ENCODE peak calls at places on chromosome 1, in nine cellular contexts. One of them, this sample, is unnamed.

GRCh38 chr1:54819733-54820132 is 18.6 kb upstream of the TTC22 start:
- DNase-seq in dorsolateral prefrontal cortex: no peak
- DNase-seq in cardiac muscle cell: no peak
- DNase-seq in fibroblast of pulmonary artery: no peak
- DNase-seq in AG09309: no peak
- DNase-seq in AG10803: no peak
- DNase-seq in AG04450: no peak
- DNase-seq in IMR-90: no peak
- DNase-seq in tibial artery: no peak
- DNase-seq in this sample: no peak

GRCh38 chr1:10903421-10903820 is 107.0 kb upstream of the CASZ1 start:
- DNase-seq in fibroblast of pulmonary artery: no peak
- DNase-seq in IMR-90: no peak
- DNase-seq in dorsolateral prefrontal cortex: no peak
- DNase-seq in cardiac muscle cell: no peak
- DNase-seq in tibial artery: no peak
- DNase-seq in AG10803: no peak
- DNase-seq in AG04450: no peak
- DNase-seq in AG09309: no peak
- DNase-seq in this sample: no peak

GRCh38 chr1:221316491-221317056 is 425.3 kb downstream of the DUSP10 start:
- DNase-seq in AG09309: peak
- DNase-seq in AG10803: peak
- DNase-seq in tibial artery: no peak
- DNase-seq in fibroblast of pulmonary artery: peak
- DNase-seq in cardiac muscle cell: peak
- DNase-seq in dorsolateral prefrontal cortex: no peak
- DNase-seq in AG04450: no peak
- DNase-seq in IMR-90: peak
- DNase-seq in this sample: no peak

GRCh38 chr1:171965802-171966201 is 124.5 kb downstream of the DNM3 start:
- DNase-seq in tibial artery: no peak
- DNase-seq in fibroblast of pulmonary artery: no peak
- DNase-seq in AG10803: peak
- DNase-seq in IMR-90: peak
- DNase-seq in AG04450: no peak
- DNase-seq in dorsolateral prefrontal cortex: no peak
- DNase-seq in AG09309: no peak
- DNase-seq in cardiac muscle cell: no peak
- DNase-seq in this sample: no peak

GRCh38 chr1:66575739-66576138 is 41.8 kb downstream of the SGIP1 start:
- DNase-seq in tibial artery: no peak
- DNase-seq in cardiac muscle cell: peak
- DNase-seq in AG04450: peak
- DNase-seq in dorsolateral prefrontal cortex: no peak
- DNase-seq in IMR-90: peak
- DNase-seq in fibroblast of pulmonary artery: peak
- DNase-seq in AG09309: peak
- DNase-seq in AG10803: peak
- DNase-seq in this sample: no peak

GRCh38 chr1:19113362-19114092 is 96.5 kb downstream of the UBR4 start:
- DNase-seq in AG10803: peak
- DNase-seq in AG09309: no peak
- DNase-seq in dorsolateral prefrontal cortex: no peak
- DNase-seq in cardiac muscle cell: peak
- DNase-seq in AG04450: no peak
- DNase-seq in tibial artery: no peak
- DNase-seq in IMR-90: peak
- DNase-seq in fibroblast of pulmonary artery: peak
- DNase-seq in this sample: no peak

GRCh38 chr1:17844146-17844826 is 89.2 kb downstream of the ACTL8 start:
- DNase-seq in AG04450: no peak
- DNase-seq in dorsolateral prefrontal cortex: no peak
- DNase-seq in IMR-90: no peak
- DNase-seq in cardiac muscle cell: no peak
- DNase-seq in AG09309: no peak
- DNase-seq in tibial artery: no peak
- DNase-seq in AG10803: no peak
- DNase-seq in fibroblast of pulmonary artery: no peak
- DNase-seq in this sample: no peak

GRCh38 chr1:165408518-165408917 is 36.4 kb downstream of the RXRG start:
- DNase-seq in AG09309: no peak
- DNase-seq in dorsolateral prefrontal cortex: no peak
- DNase-seq in IMR-90: peak
- DNase-seq in tibial artery: no peak
- DNase-seq in AG04450: no peak
- DNase-seq in cardiac muscle cell: peak
- DNase-seq in AG10803: peak
- DNase-seq in fibroblast of pulmonary artery: peak
- DNase-seq in this sample: no peak

GRCh38 chr1:166166701-166167394 is at the start of gene FAM78B:
- DNase-seq in IMR-90: peak
- DNase-seq in tibial artery: peak
- DNase-seq in AG10803: peak
- DNase-seq in cardiac muscle cell: peak
- DNase-seq in AG09309: no peak
- DNase-seq in fibroblast of pulmonary artery: peak
- DNase-seq in dorsolateral prefrontal cortex: peak
- DNase-seq in AG04450: no peak
- DNase-seq in this sample: peak

GRCh38 chr1:109807822-109808680 is 44.3 kb upstream of the EPS8L3 start:
- DNase-seq in dorsolateral prefrontal cortex: no peak
- DNase-seq in cardiac muscle cell: no peak
- DNase-seq in AG09309: no peak
- DNase-seq in AG10803: peak
- DNase-seq in AG04450: no peak
- DNase-seq in tibial artery: no peak
- DNase-seq in IMR-90: peak
- DNase-seq in fibroblast of pulmonary artery: no peak
- DNase-seq in this sample: no peak

GRCh38 chr1:181089017-181089776 is 697 bp downstream of the IER5 start:
- DNase-seq in AG04450: no peak
- DNase-seq in dorsolateral prefrontal cortex: no peak
- DNase-seq in fibroblast of pulmonary artery: no peak
- DNase-seq in AG10803: no peak
- DNase-seq in IMR-90: no peak
- DNase-seq in AG09309: no peak
- DNase-seq in tibial artery: no peak
- DNase-seq in cardiac muscle cell: no peak
- DNase-seq in this sample: no peak

GRCh38 chr1:181089777-181090505 is 1.4 kb downstream of the IER5 start:
- DNase-seq in fibroblast of pulmonary artery: peak
- DNase-seq in dorsolateral prefrontal cortex: peak
- DNase-seq in cardiac muscle cell: peak
- DNase-seq in AG09309: no peak
- DNase-seq in AG04450: no peak
- DNase-seq in AG10803: peak
- DNase-seq in tibial artery: peak
- DNase-seq in IMR-90: peak
- DNase-seq in this sample: peak

GRCh38 chr1:181087400-181087901 is 1.0 kb upstream of the IER5 start:
- DNase-seq in AG04450: no peak
- DNase-seq in AG10803: no peak
- DNase-seq in AG09309: no peak
- DNase-seq in tibial artery: no peak
- DNase-seq in fibroblast of pulmonary artery: no peak
- DNase-seq in IMR-90: no peak
- DNase-seq in dorsolateral prefrontal cortex: no peak
- DNase-seq in cardiac muscle cell: no peak
- DNase-seq in this sample: no peak

GRCh38 chr1:181086926-181087325 is 1.6 kb upstream of the IER5 start:
- DNase-seq in AG09309: no peak
- DNase-seq in AG04450: no peak
- DNase-seq in IMR-90: peak
- DNase-seq in cardiac muscle cell: peak
- DNase-seq in dorsolateral prefrontal cortex: no peak
- DNase-seq in fibroblast of pulmonary artery: peak
- DNase-seq in tibial artery: no peak
- DNase-seq in AG10803: peak
- DNase-seq in this sample: no peak

GRCh38 chr1:181088079-181089016 is at the start of gene IER5:
- DNase-seq in fibroblast of pulmonary artery: peak
- DNase-seq in AG09309: peak
- DNase-seq in AG04450: peak
- DNase-seq in cardiac muscle cell: peak
- DNase-seq in dorsolateral prefrontal cortex: peak
- DNase-seq in tibial artery: peak
- DNase-seq in AG10803: peak
- DNase-seq in IMR-90: peak
- DNase-seq in this sample: peak
- TF ChIP-seq CTCF in fibroblast of pulmonary artery: no peak
- TF ChIP-seq CTCF in AG09309: no peak
- TF ChIP-seq CTCF in AG04450: no peak
- TF ChIP-seq CTCF in cardiac muscle cell: no peak
- TF ChIP-seq CTCF in dorsolateral prefrontal cortex: peak
- TF ChIP-seq CTCF in tibial artery: peak
- TF ChIP-seq CTCF in AG10803: no peak
- TF ChIP-seq CTCF in IMR-90: no peak
- TF ChIP-seq CTCF in this sample: no peak

GRCh38 chr1:8711873-8712412 is 105.5 kb downstream of the RERE start:
- DNase-seq in dorsolateral prefrontal cortex: no peak
- DNase-seq in AG10803: no peak
- DNase-seq in tibial artery: no peak
- DNase-seq in AG04450: no peak
- DNase-seq in cardiac muscle cell: no peak
- DNase-seq in fibroblast of pulmonary artery: no peak
- DNase-seq in AG09309: no peak
- DNase-seq in IMR-90: no peak
- DNase-seq in this sample: no peak

GRCh38 chr1:8708259-8708658 is 109.2 kb downstream of the RERE start:
- DNase-seq in fibroblast of pulmonary artery: no peak
- DNase-seq in tibial artery: no peak
- DNase-seq in AG10803: no peak
- DNase-seq in cardiac muscle cell: no peak
- DNase-seq in IMR-90: no peak
- DNase-seq in AG09309: no peak
- DNase-seq in dorsolateral prefrontal cortex: no peak
- DNase-seq in AG04450: no peak
- DNase-seq in this sample: no peak

GRCh38 chr1:8711161-8711560 is 106.3 kb downstream of the RERE start:
- DNase-seq in tibial artery: no peak
- DNase-seq in fibroblast of pulmonary artery: peak
- DNase-seq in IMR-90: no peak
- DNase-seq in cardiac muscle cell: no peak
- DNase-seq in dorsolateral prefrontal cortex: no peak
- DNase-seq in AG04450: no peak
- DNase-seq in AG09309: no peak
- DNase-seq in AG10803: no peak
- DNase-seq in this sample: no peak

GRCh38 chr1:8716238-8716637 is 101.2 kb downstream of the RERE start:
- DNase-seq in IMR-90: no peak
- DNase-seq in dorsolateral prefrontal cortex: no peak
- DNase-seq in AG10803: no peak
- DNase-seq in AG09309: no peak
- DNase-seq in tibial artery: no peak
- DNase-seq in fibroblast of pulmonary artery: no peak
- DNase-seq in AG04450: no peak
- DNase-seq in cardiac muscle cell: no peak
- DNase-seq in this sample: no peak

GRCh38 chr1:8712413-8713229 is 104.8 kb downstream of the RERE start:
- DNase-seq in dorsolateral prefrontal cortex: no peak
- DNase-seq in tibial artery: no peak
- DNase-seq in AG04450: peak
- DNase-seq in IMR-90: peak
- DNase-seq in AG10803: peak
- DNase-seq in fibroblast of pulmonary artery: peak
- DNase-seq in AG09309: peak
- DNase-seq in cardiac muscle cell: peak
- DNase-seq in this sample: no peak
- H3K4me3 ChIP-seq in dorsolateral prefrontal cortex: peak
- H3K4me3 ChIP-seq in tibial artery: peak
- H3K4me3 ChIP-seq in AG04450: no peak
- H3K4me3 ChIP-seq in IMR-90: no peak
- H3K4me3 ChIP-seq in AG10803: peak
- H3K4me3 ChIP-seq in fibroblast of pulmonary artery: peak
- H3K4me3 ChIP-seq in AG09309: no peak
- H3K4me3 ChIP-seq in cardiac muscle cell: no peak
- H3K4me3 ChIP-seq in this sample: no peak

GRCh38 chr1:153552335-153552734 is 3.3 kb upstream of the S100A3 start:
- DNase-seq in AG04450: no peak
- DNase-seq in cardiac muscle cell: no peak
- DNase-seq in AG09309: no peak
- DNase-seq in AG10803: no peak
- DNase-seq in tibial artery: peak
- DNase-seq in dorsolateral prefrontal cortex: no peak
- DNase-seq in fibroblast of pulmonary artery: no peak
- DNase-seq in IMR-90: no peak
- DNase-seq in this sample: no peak
- TF ChIP-seq CTCF in AG04450: peak
- TF ChIP-seq CTCF in cardiac muscle cell: no peak
- TF ChIP-seq CTCF in AG09309: no peak
- TF ChIP-seq CTCF in AG10803: no peak
- TF ChIP-seq CTCF in tibial artery: no peak
- TF ChIP-seq CTCF in dorsolateral prefrontal cortex: no peak
- TF ChIP-seq CTCF in fibroblast of pulmonary artery: no peak
- TF ChIP-seq CTCF in IMR-90: no peak
- TF ChIP-seq CTCF in this sample: no peak

GRCh38 chr1:30905898-30906620 is 2.5 kb downstream of the SDC3 start:
- DNase-seq in AG09309: no peak
- DNase-seq in tibial artery: no peak
- DNase-seq in fibroblast of pulmonary artery: no peak
- DNase-seq in cardiac muscle cell: no peak
- DNase-seq in AG04450: no peak
- DNase-seq in IMR-90: no peak
- DNase-seq in AG10803: peak
- DNase-seq in dorsolateral prefrontal cortex: no peak
- DNase-seq in this sample: no peak

GRCh38 chr1:30907641-30908445 is 715 bp downstream of the SDC3 start:
- DNase-seq in AG09309: no peak
- DNase-seq in fibroblast of pulmonary artery: no peak
- DNase-seq in dorsolateral prefrontal cortex: no peak
- DNase-seq in AG04450: no peak
- DNase-seq in AG10803: no peak
- DNase-seq in cardiac muscle cell: no peak
- DNase-seq in IMR-90: no peak
- DNase-seq in tibial artery: peak
- DNase-seq in this sample: no peak

GRCh38 chr1:30906631-30907389 is 1.7 kb downstream of the SDC3 start:
- DNase-seq in IMR-90: no peak
- DNase-seq in dorsolateral prefrontal cortex: no peak
- DNase-seq in AG04450: no peak
- DNase-seq in AG09309: no peak
- DNase-seq in AG10803: no peak
- DNase-seq in tibial artery: no peak
- DNase-seq in cardiac muscle cell: no peak
- DNase-seq in fibroblast of pulmonary artery: no peak
- DNase-seq in this sample: no peak

GRCh38 chr1:30908446-30908885 is at the start of gene SDC3:
- DNase-seq in cardiac muscle cell: peak
- DNase-seq in AG10803: peak
- DNase-seq in AG09309: no peak
- DNase-seq in IMR-90: no peak
- DNase-seq in tibial artery: peak
- DNase-seq in AG04450: no peak
- DNase-seq in dorsolateral prefrontal cortex: no peak
- DNase-seq in fibroblast of pulmonary artery: peak
- DNase-seq in this sample: no peak

DNA sequence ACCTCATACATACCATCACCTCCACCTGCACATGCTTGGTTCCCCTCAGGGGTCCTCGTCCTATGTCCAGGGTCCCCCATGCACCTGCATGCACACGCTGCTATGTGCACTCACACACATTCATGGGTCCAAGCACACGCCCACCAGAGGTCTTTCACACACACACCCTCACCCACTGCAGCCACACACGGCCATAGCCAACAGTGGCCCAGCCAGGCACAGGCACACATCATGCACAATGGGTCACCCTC is 1.2 kb downstream of the SDC3 start:
- DNase-seq in dorsolateral prefrontal cortex: no peak
- DNase-seq in AG09309: no peak
- DNase-seq in fibroblast of pulmonary artery: no peak
- DNase-seq in AG04450: no peak
- DNase-seq in AG10803: no peak
- DNase-seq in IMR-90: no peak
- DNase-seq in cardiac muscle cell: no peak
- DNase-seq in tibial artery: no peak
- DNase-seq in this sample: no peak
- H3K4me3 ChIP-seq in dorsolateral prefrontal cortex: peak
- H3K4me3 ChIP-seq in AG09309: peak
- H3K4me3 ChIP-seq in fibroblast of pulmonary artery: peak
- H3K4me3 ChIP-seq in AG04450: peak
- H3K4me3 ChIP-seq in AG10803: peak
- H3K4me3 ChIP-seq in IMR-90: peak
- H3K4me3 ChIP-seq in cardiac muscle cell: peak
- H3K4me3 ChIP-seq in tibial artery: peak
- H3K4me3 ChIP-seq in this sample: peak

This sample was measured in suprapubic skin.